ENCODE peak calls at places on chromosomes 16 and 17, in six cellular contexts. One of them, this sample, is unnamed.

GRCh38 chr16:1494129-1494640 is 1.0 kb downstream of the TELO2 start:
- DNase-seq in H1: peak
- DNase-seq in H9: peak
- DNase-seq in mesendoderm: peak
- DNase-seq in mesenchymal stem cell: peak
- DNase-seq in IMR-90: peak
- DNase-seq in this sample: no peak

GRCh38 chr17:75820411-75821080 is 23.7 kb downstream of the UNC13D start:
- DNase-seq in H1: no peak
- DNase-seq in H9: no peak
- DNase-seq in mesendoderm: no peak
- DNase-seq in mesenchymal stem cell: no peak
- DNase-seq in IMR-90: no peak
- DNase-seq in this sample: no peak

GRCh38 chr16:2596747-2597559 is 59.1 kb downstream of the PDPK1 start:
- DNase-seq in H1: no peak
- DNase-seq in H9: no peak
- DNase-seq in mesendoderm: no peak
- DNase-seq in mesenchymal stem cell: no peak
- DNase-seq in IMR-90: no peak
- DNase-seq in this sample: no peak

GRCh38 chr16:86886651-86887050 is 308.3 kb downstream of the FOXL1 start:
- DNase-seq in H1: no peak
- DNase-seq in H9: no peak
- DNase-seq in mesendoderm: peak
- DNase-seq in mesenchymal stem cell: no peak
- DNase-seq in IMR-90: peak
- DNase-seq in this sample: no peak

GRCh38 chr16:51149251-51149661 is 1.8 kb downstream of the SALL1 start:
- DNase-seq in H1: no peak
- DNase-seq in H9: no peak
- DNase-seq in mesendoderm: no peak
- DNase-seq in mesenchymal stem cell: peak
- DNase-seq in IMR-90: no peak
- DNase-seq in this sample: no peak

GRCh38 chr17:81398170-81398854 is 3.1 kb downstream of the BAHCC1 start:
- DNase-seq in H1: no peak
- DNase-seq in H9: peak
- DNase-seq in mesendoderm: peak
- DNase-seq in mesenchymal stem cell: peak
- DNase-seq in IMR-90: peak
- DNase-seq in this sample: no peak

GRCh38 chr17:19569785-19570496 is 36.3 kb downstream of the SLC47A1 start:
- DNase-seq in H1: no peak
- DNase-seq in H9: no peak
- DNase-seq in mesendoderm: no peak
- DNase-seq in mesenchymal stem cell: no peak
- DNase-seq in IMR-90: no peak
- DNase-seq in this sample: no peak

GRCh38 chr17:17710728-17711541 is 29.7 kb downstream of the RAI1 start:
- DNase-seq in H1: no peak
- DNase-seq in H9: peak
- DNase-seq in mesendoderm: peak
- DNase-seq in mesenchymal stem cell: peak
- DNase-seq in IMR-90: peak
- DNase-seq in this sample: no peak

GRCh38 chr17:50269477-50270429 is 4.5 kb upstream of the TMEM92 start:
- DNase-seq in H1: no peak
- DNase-seq in H9: peak
- DNase-seq in mesendoderm: peak
- DNase-seq in mesenchymal stem cell: peak
- DNase-seq in IMR-90: peak
- DNase-seq in this sample: peak

GRCh38 chr17:53749178-53749577 is 73.5 kb upstream of the KIF2B start:
- DNase-seq in H1: peak
- DNase-seq in H9: peak
- DNase-seq in mesendoderm: peak
- DNase-seq in mesenchymal stem cell: no peak
- DNase-seq in IMR-90: no peak
- DNase-seq in this sample: no peak

GRCh38 chr17:74738051-74738996 is 1.3 kb downstream of the RAB37 start:
- DNase-seq in H1: no peak
- DNase-seq in H9: no peak
- DNase-seq in mesendoderm: no peak
- DNase-seq in mesenchymal stem cell: no peak
- DNase-seq in IMR-90: no peak
- DNase-seq in this sample: no peak

GRCh38 chr16:75264531-75264998 is 13.1 kb upstream of the BCAR1 start:
- DNase-seq in H1: no peak
- DNase-seq in H9: no peak
- DNase-seq in mesendoderm: no peak
- DNase-seq in mesenchymal stem cell: peak
- DNase-seq in IMR-90: peak
- DNase-seq in this sample: no peak

GRCh38 chr16:13938480-13938879 is 18.5 kb downstream of the ERCC4 start:
- DNase-seq in H1: no peak
- DNase-seq in H9: no peak
- DNase-seq in mesendoderm: no peak
- DNase-seq in mesenchymal stem cell: no peak
- DNase-seq in IMR-90: no peak
- DNase-seq in this sample: no peak

GRCh38 chr16:86029131-86029741 is 130.3 kb downstream of the IRF8 start:
- DNase-seq in H1: no peak
- DNase-seq in H9: no peak
- DNase-seq in mesendoderm: no peak
- DNase-seq in mesenchymal stem cell: peak
- DNase-seq in IMR-90: peak
- DNase-seq in this sample: no peak

GRCh38 chr16:29860218-29860617 is 2.8 kb downstream of the CDIPT start:
- DNase-seq in H1: no peak
- DNase-seq in H9: no peak
- DNase-seq in mesendoderm: no peak
- DNase-seq in mesenchymal stem cell: no peak
- DNase-seq in IMR-90: no peak
- DNase-seq in this sample: no peak

GRCh38 chr17:61291457-61292311 is 108.0 kb upstream of the TBX2 start:
- DNase-seq in H1: no peak
- DNase-seq in H9: no peak
- DNase-seq in mesendoderm: no peak
- DNase-seq in mesenchymal stem cell: peak
- DNase-seq in IMR-90: no peak
- DNase-seq in this sample: no peak

GRCh38 chr17:40024901-40025300 is 9.7 kb downstream of the CSF3 start:
- DNase-seq in H1: no peak
- DNase-seq in H9: no peak
- DNase-seq in mesendoderm: no peak
- DNase-seq in mesenchymal stem cell: no peak
- DNase-seq in IMR-90: no peak
- DNase-seq in this sample: no peak

GRCh38 chr16:70490261-70490660 is 33.1 kb downstream of the COG4 start:
- DNase-seq in H1: no peak
- DNase-seq in H9: no peak
- DNase-seq in mesendoderm: no peak
- DNase-seq in mesenchymal stem cell: no peak
- DNase-seq in IMR-90: peak
- DNase-seq in this sample: no peak

GRCh38 chr16:588639-588888 is 1.3 kb upstream of the RAB40C start:
- DNase-seq in H1: no peak
- DNase-seq in H9: no peak
- DNase-seq in mesendoderm: peak
- DNase-seq in mesenchymal stem cell: peak
- DNase-seq in IMR-90: peak
- DNase-seq in this sample: no peak

GRCh38 chr17:16418684-16419066 is 3.3 kb downstream of the TRPV2 start:
- DNase-seq in H1: no peak
- DNase-seq in H9: no peak
- DNase-seq in mesendoderm: no peak
- DNase-seq in mesenchymal stem cell: no peak
- DNase-seq in IMR-90: no peak
- DNase-seq in this sample: no peak

GRCh38 chr17:16419074-16419928 is 3.9 kb downstream of the TRPV2 start:
- DNase-seq in H1: no peak
- DNase-seq in H9: no peak
- DNase-seq in mesendoderm: peak
- DNase-seq in mesenchymal stem cell: peak
- DNase-seq in IMR-90: peak
- DNase-seq in this sample: no peak

GRCh38 chr17:16417896-16418683 is 2.7 kb downstream of the TRPV2 start:
- DNase-seq in H1: no peak
- DNase-seq in H9: no peak
- DNase-seq in mesendoderm: no peak
- DNase-seq in mesenchymal stem cell: peak
- DNase-seq in IMR-90: peak
- DNase-seq in this sample: no peak

GRCh38 chr17:16415031-16415924 is at the start of gene TRPV2:
- DNase-seq in H1: no peak
- DNase-seq in H9: peak
- DNase-seq in mesendoderm: peak
- DNase-seq in mesenchymal stem cell: no peak
- DNase-seq in IMR-90: no peak
- DNase-seq in this sample: no peak

GRCh38 chr17:16417399-16417798 is 2.0 kb downstream of the TRPV2 start:
- DNase-seq in H1: no peak
- DNase-seq in H9: no peak
- DNase-seq in mesendoderm: no peak
- DNase-seq in mesenchymal stem cell: no peak
- DNase-seq in IMR-90: no peak
- DNase-seq in this sample: no peak
- H2BK120ac ChIP-seq in H1: no peak
- H2BK120ac ChIP-seq in H9: no peak
- H2BK120ac ChIP-seq in mesendoderm: no peak
- H2BK120ac ChIP-seq in mesenchymal stem cell: no peak
- H2BK120ac ChIP-seq in IMR-90: peak
- H2BK120ac ChIP-seq in this sample: no peak

GRCh38 chr17:63399316-63399715 is 46.8 kb downstream of the CYB561 start:
- DNase-seq in H1: no peak
- DNase-seq in H9: no peak
- DNase-seq in mesendoderm: no peak
- DNase-seq in mesenchymal stem cell: peak
- DNase-seq in IMR-90: peak
- DNase-seq in this sample: no peak

GRCh38 chr17:63405741-63406261 is 40.3 kb downstream of the CYB561 start:
- DNase-seq in H1: no peak
- DNase-seq in H9: no peak
- DNase-seq in mesendoderm: peak
- DNase-seq in mesenchymal stem cell: peak
- DNase-seq in IMR-90: peak
- DNase-seq in this sample: no peak

GRCh38 chr17:63405020-63405419 is 41.1 kb downstream of the CYB561 start:
- DNase-seq in H1: no peak
- DNase-seq in H9: no peak
- DNase-seq in mesendoderm: no peak
- DNase-seq in mesenchymal stem cell: no peak
- DNase-seq in IMR-90: no peak
- DNase-seq in this sample: no peak

GRCh38 chr17:63399856-63400255 is 46.2 kb downstream of the CYB561 start:
- DNase-seq in H1: no peak
- DNase-seq in H9: no peak
- DNase-seq in mesendoderm: peak
- DNase-seq in mesenchymal stem cell: peak
- DNase-seq in IMR-90: peak
- DNase-seq in this sample: no peak

GRCh38 chr17:63402808-63403207 is 43.3 kb downstream of the CYB561 start:
- DNase-seq in H1: no peak
- DNase-seq in H9: no peak
- DNase-seq in mesendoderm: no peak
- DNase-seq in mesenchymal stem cell: peak
- DNase-seq in IMR-90: peak
- DNase-seq in this sample: no peak
- H3K27ac ChIP-seq in H1: no peak
- H3K27ac ChIP-seq in H9: no peak
- H3K27ac ChIP-seq in mesendoderm: no peak
- H3K27ac ChIP-seq in mesenchymal stem cell: no peak
- H3K27ac ChIP-seq in IMR-90: no peak
- H3K27ac ChIP-seq in this sample: no peak

DNA sequence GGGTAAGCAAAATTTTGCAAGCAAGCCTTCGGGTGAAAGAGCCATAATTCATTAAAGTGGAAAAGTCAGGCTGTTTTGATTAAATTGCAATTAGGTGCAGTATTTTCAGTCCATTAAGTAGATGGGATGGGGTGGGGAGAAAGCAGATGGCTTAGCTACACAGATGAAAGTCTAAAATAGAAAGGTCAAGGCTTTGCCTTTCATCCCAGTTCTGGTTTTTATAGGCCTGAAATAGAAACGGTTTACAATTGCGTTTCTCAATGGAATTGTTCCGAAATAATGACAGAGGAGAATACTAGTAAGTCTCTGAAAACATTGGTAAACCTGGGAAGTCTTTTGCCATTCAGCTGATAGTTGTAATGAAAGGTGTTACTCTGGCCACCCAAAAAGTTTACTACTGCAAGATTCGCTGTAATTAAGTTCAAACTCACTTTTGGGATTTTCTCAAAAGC is 1.5 kb downstream of the PPM1E start:
- DNase-seq in H1: no peak
- DNase-seq in H9: no peak
- DNase-seq in mesendoderm: no peak
- DNase-seq in mesenchymal stem cell: no peak
- DNase-seq in IMR-90: no peak
- DNase-seq in this sample: no peak
- H3K9ac ChIP-seq in H1: no peak
- H3K9ac ChIP-seq in H9: peak
- H3K9ac ChIP-seq in mesendoderm: no peak
- H3K9ac ChIP-seq in mesenchymal stem cell: no peak
- H3K9ac ChIP-seq in IMR-90: no peak
- H3K9ac ChIP-seq in this sample: no peak

DNA sequence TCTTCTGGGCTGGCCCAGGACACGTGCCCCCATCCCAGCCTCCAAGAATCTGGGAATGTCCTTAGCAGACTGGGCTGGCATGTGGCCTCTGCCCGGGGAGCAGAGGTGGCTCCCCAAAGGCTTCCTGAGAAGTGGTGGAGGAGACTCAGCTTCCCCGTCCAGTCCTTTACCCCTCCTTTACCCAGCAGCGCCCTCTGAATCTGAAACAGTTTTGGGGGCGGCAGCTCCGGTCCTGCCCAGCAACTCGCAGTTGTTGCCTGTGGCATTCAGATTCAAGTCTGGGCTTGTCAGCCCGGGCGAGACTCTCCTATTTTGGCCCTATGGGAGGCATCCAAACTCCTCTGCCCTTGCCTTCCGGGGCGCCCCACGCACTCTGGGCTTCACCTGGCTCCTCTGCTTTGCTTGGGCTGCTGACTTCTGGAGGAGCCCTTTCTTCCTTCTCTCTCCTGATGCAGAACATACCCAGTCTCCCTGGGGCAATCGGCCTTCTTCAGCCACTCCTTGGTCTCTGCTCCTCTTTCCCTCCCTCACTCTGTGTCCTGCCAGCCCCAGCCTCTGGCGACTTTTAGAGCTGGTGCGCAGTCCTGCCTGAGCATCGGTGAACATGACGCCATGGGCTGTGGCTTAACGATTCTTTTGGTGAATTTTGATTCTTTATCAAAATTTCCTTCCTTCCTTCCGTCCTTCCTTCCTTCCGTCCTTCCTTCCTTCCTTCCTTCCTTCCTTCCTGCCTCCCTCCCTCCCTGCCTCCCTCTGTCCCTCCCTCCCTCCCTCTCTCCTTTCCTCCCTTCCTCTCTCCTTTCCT is 55.2 kb downstream of the CMIP start:
- DNase-seq in H1: no peak
- DNase-seq in H9: no peak
- DNase-seq in mesendoderm: no peak
- DNase-seq in mesenchymal stem cell: no peak
- DNase-seq in IMR-90: no peak
- DNase-seq in this sample: no peak
- H2BK120ac ChIP-seq in H1: peak
- H2BK120ac ChIP-seq in H9: no peak
- H2BK120ac ChIP-seq in mesendoderm: no peak
- H2BK120ac ChIP-seq in mesenchymal stem cell: peak
- H2BK120ac ChIP-seq in IMR-90: peak
- H2BK120ac ChIP-seq in this sample: no peak

This sample was measured in neuronal stem cell.